ENCODE peak calls at places on chromosomes 6 and 20, in four cellular contexts. H is left ventricle myocardium inferior, F is suprapubic skin, N is body of pancreas. E is an unnamed sample.

GRCh38 chr6:39225543-39225942 is 3.7 kb downstream of the KCNK5 start:
- DNase-seq in H (no peak), F (no peak), N (peak; percentile 42), E (no peak)

GRCh38 chr20:10495173-10495572 is 60.1 kb downstream of the SLX4IP start:
- DNase-seq in H (no peak), F (no peak), N (no peak), E (no peak)

GRCh38 chr6:35600659-35601125 is 88.0 kb upstream of the TULP1 start:
- DNase-seq in H (no peak), F (no peak), N (no peak), E (no peak)

GRCh38 chr6:48505621-48506020 is 394.6 kb upstream of the PTCHD4 start:
- DNase-seq in H (no peak), F (no peak), N (no peak), E (no peak)

GRCh38 chr6:86913795-86914194 is 23.5 kb upstream of the HTR1E start:
- DNase-seq in H (no peak), F (no peak), N (no peak), E (no peak)

GRCh38 chr20:25058797-25059486 is 1.0 kb upstream of the ACSS1 start:
- DNase-seq in H (peak; percentile 56), F (peak; percentile 61), N (peak; percentile 30), E (peak; percentile 77)

GRCh38 chr6:70520575-70520974 is 46.2 kb upstream of the SDHAF4 start:
- DNase-seq in H (no peak), F (no peak), N (no peak), E (no peak)

GRCh38 chr20:53875452-53875851 is 194.9 kb downstream of the BCAS1 start:
- DNase-seq in H (peak; percentile 28), F (no peak), N (no peak), E (no peak)

GRCh38 chr6:42572523-42572922 is 8.7 kb downstream of the UBR2 start:
- DNase-seq in H (no peak), F (no peak), N (no peak), E (no peak)

GRCh38 chr6:21500894-21501293 is 92.7 kb upstream of the SOX4 start:
- DNase-seq in H (no peak), F (no peak), N (peak; percentile 95), E (no peak)

GRCh38 chr20:53827996-53828672 is 234.5 kb upstream of the ZNF217 start:
- DNase-seq in H (no peak), F (no peak), N (peak; percentile 52), E (no peak)

GRCh38 chr6:2651536-2651935 is 99.2 kb downstream of the MYLK4 start:
- DNase-seq in H (no peak), F (no peak), N (no peak), E (no peak)

GRCh38 chr6:139547082-139547776 is 172.8 kb upstream of the CITED2 start:
- DNase-seq in H (no peak), F (no peak), N (no peak), E (no peak)

GRCh38 chr6:105677671-105678475 is 275.0 kb upstream of the PREP start:
- DNase-seq in H (no peak), F (no peak), N (no peak), E (no peak)

GRCh38 chr20:45998337-45998736 is 10.4 kb upstream of the MMP9 start:
- DNase-seq in H (no peak), F (no peak), N (no peak), E (no peak)

GRCh38 chr6:34575326-34575725 is 19.2 kb upstream of the SPDEF start:
- DNase-seq in H (no peak), F (no peak), N (no peak), E (no peak)

GRCh38 chr20:15487682-15488081 is 1085.6 kb downstream of the KIF16B start:
- DNase-seq in H (no peak), F (no peak), N (no peak), E (no peak)

GRCh38 chr6:158231551-158232444 is 63.6 kb downstream of the GTF2H5 start:
- DNase-seq in H (peak; percentile 75), F (peak; percentile 80), N (peak; percentile 73), E (peak; percentile 83)

GRCh38 chr20:21681219-21681931 is 24.1 kb upstream of the PAX1 start:
- DNase-seq in H (no peak), F (peak; percentile 78), N (no peak), E (no peak)

GRCh38 chr20:45061244-45061643 is 39.7 kb downstream of the KCNS1 start:
- DNase-seq in H (no peak), F (no peak), N (no peak), E (no peak)

GRCh38 chr6:158441639-158442308 is 118.1 kb upstream of the TMEM181 start:
- DNase-seq in H (peak; percentile 36), F (no peak), N (no peak), E (no peak)

GRCh38 chr6:13272131-13273046 is 55.9 kb downstream of the TBC1D7 start:
- DNase-seq in H (peak; percentile 51), F (peak; percentile 75), N (no peak), E (peak; percentile 80)

GRCh38 chr6:74277749-74278148 is 581.7 kb downstream of the CD109 start:
- DNase-seq in H (no peak), F (no peak), N (no peak), E (no peak)

GRCh38 chr20:9185511-9185910 is 116.6 kb downstream of the PLCB4 start:
- DNase-seq in H (no peak), F (no peak), N (no peak), E (no peak)

GRCh38 chr6:116096979-116097816 is 3.5 kb upstream of the NT5DC1 start:
- DNase-seq in H (no peak), F (no peak), N (no peak), E (no peak)

GRCh38 chr6:39361657-39362486 is 39.4 kb upstream of the KCNK16 start:
- DNase-seq in H (peak; percentile 49), F (peak; percentile 71), N (peak; percentile 79), E (peak; percentile 49)

GRCh38 chr6:53771780-53772624 is 22.8 kb upstream of the LRRC1 start:
- DNase-seq in H (no peak), F (no peak), N (no peak), E (no peak)

GRCh38 chr6:1264619-1265445 is 47.1 kb upstream of the FOXQ1 start:
- DNase-seq in H (no peak), F (no peak), N (no peak), E (no peak)

GRCh38 chr6:1267057-1267732 is 44.7 kb upstream of the FOXQ1 start:
- DNase-seq in H (no peak), F (no peak), N (no peak), E (no peak)

GRCh38 chr6:1263850-1264377 is 48.0 kb upstream of the FOXQ1 start:
- DNase-seq in H (no peak), F (no peak), N (no peak), E (no peak)

GRCh38 chr6:1267790-1268762 is 43.8 kb upstream of the FOXQ1 start:
- DNase-seq in H (no peak), F (no peak), N (no peak), E (no peak)

GRCh38 chr6:1266686-1267056 is 45.2 kb upstream of the FOXQ1 start:
- DNase-seq in H (no peak), F (no peak), N (no peak), E (no peak)
- H3K4me1 ChIP-seq in H (no peaks in the 10 kb centered on the region), F (no peaks in the 10 kb centered on the region), N (no peaks in the 10 kb centered on the region), E (no peaks in the 10 kb centered on the region)

DNA sequence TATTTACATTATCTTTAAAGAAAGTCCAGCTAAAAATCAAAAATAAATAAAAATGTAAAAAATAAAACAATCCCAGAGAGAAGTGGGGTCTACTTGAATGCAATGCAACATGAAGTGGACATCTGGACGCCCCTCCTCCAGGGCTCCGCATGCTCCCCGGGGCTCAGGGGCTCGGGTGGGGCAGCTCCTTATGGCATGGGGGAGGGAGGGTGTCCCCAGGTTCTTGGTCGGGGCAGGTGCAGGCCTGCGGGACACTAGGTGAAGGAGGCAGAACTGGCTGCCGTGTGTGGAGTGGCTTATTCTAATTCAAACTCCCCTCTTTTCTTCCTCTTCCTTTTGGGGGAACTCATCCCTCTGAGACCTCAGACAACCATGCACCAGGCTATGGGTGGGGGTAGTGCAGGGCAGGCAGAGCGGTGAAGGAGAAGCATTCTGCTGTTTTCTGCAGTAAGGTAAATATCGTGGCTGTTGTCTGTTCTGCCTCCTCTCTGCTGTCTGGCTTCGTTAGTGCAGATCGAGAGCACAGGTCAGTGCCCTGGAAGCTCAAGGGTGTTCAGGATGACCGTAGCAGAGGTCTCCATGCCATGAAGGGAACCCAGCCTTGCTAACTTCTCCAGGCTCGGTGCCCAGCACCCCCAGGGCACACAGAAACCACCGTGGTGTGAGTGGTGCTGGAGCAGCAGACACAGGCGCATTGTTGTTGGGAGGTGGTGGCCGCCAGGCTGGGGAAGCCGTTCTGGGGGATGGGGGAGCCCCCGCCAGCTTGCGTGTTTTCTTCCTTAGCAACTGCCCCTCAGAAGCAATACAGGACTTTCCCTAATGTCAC is 82.6 kb downstream of the TTLL2 start:
- DNase-seq in H (no peak), F (no peak), N (no peak), E (no peak)
- H3K9me3 ChIP-seq in H (no peaks in the 10 kb centered on the region), F (no peaks in the 10 kb centered on the region), N (no peaks in the 10 kb centered on the region), E (no peaks in the 10 kb centered on the region)

DNA sequence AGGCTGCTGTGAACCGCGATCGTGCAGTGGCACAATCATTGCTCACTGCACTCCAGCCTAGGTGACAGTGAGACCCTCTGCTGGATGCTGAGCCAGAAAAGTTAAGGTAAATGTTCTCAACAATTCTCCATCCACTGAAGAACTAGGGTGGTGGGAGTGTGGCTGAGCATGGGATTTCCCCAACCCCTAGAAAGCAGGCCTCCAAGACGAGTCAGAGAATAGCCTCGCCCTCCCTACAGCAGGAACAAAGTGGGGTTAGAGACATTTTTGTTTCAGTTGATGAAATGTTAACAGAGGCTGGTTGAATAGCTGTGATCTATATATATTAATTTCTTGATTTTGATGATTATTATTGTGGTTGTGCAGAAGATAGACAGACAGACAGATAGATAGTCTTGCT is 6.1 kb upstream of the ALDH8A1 start:
- DNase-seq in H (no peak), F (no peak), N (no peak), E (no peak)
- H3K4me1 ChIP-seq in H (no peaks in the 10 kb centered on the region), F (no peaks in the 10 kb centered on the region), N (no peaks in the 10 kb centered on the region), E (no peaks in the 10 kb centered on the region)

DNA sequence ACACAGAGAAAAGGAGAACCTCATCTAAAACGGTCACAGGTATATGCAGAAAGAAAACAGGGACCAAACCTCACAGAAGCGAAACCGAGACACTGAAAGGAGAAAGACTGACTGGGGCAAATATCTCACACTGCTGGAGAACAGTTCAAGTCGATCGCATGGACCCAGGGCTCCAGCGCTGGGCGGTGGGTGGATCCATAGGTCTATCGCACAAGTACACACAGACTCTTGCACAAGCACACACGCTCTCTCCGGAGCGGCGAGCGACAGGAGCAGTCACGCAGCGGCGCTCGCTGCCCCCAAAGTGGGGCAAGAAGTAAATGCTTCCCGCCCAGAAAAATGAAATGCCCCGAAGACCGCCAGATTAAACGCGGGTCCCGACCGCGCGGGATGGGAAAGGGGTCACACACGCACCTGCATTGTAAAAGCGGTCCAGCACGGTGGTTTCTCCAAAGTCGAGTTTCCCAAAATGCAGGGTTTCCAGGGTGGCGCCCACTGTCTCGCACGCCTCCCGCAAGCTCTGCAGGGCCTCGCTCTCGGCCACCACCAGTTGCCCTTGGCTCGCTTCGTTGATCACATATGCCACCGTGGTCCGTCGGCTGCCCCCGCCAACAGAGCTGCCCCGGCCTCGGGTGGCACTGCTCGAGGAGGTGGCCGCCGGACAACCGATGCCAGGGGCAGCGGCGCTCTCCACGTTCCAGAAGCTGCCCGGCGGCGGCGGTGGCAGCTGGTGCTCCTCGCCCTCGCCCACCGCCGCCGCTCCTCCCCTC is 796 bp downstream of the MAP3K5 start:
- DNase-seq in H (peak; percentile 66), F (peak; percentile 78), N (peak; percentile 84), E (peak; percentile 88)
- H3K9me3 ChIP-seq in H (no peaks in the 10 kb centered on the region), F (no peaks in the 10 kb centered on the region), N (no peaks in the 10 kb centered on the region), E (no peaks in the 10 kb centered on the region)

GRCh38 chr6:111824608-111825337 is 48.5 kb downstream of the FYN start:
- DNase-seq in H (no peak), F (no peak), N (no peak), E (no peak)
- H3K4me1 ChIP-seq in H (peaks cover 65% of the 10 kb centered on the region), F (peaks cover 27% of the 10 kb centered on the region), N (no peaks in the 10 kb centered on the region), E (peaks cover 6% of the 10 kb centered on the region)

E was measured in tibial artery.